ENCODE peak calls at places on chromosomes 13 and 19, in ten cellular contexts. One of them, this sample, is unnamed.

GRCh38 chr13:46288570-46289259 is 77.0 kb downstream of the LRRC63 start:
- DNase-seq in tibial artery: no peak
- DNase-seq in astrocyte of the cerebellum: peak; percentile 33
- DNase-seq in psoas muscle: no peak
- DNase-seq in AG04450: no peak
- DNase-seq in tibial nerve: no peak
- DNase-seq in GM06990: peak; percentile 35
- DNase-seq in osteoblast: no peak
- DNase-seq in retinal pigment epithelial cell: no peak
- DNase-seq in GM23338: peak; percentile 86
- DNase-seq in this sample: peak; percentile 36

GRCh38 chr13:23488442-23488841 is 54.9 kb upstream of the SACS start:
- DNase-seq in tibial artery: no peak
- DNase-seq in astrocyte of the cerebellum: no peak
- DNase-seq in psoas muscle: no peak
- DNase-seq in AG04450: no peak
- DNase-seq in tibial nerve: no peak
- DNase-seq in GM06990: no peak
- DNase-seq in osteoblast: no peak
- DNase-seq in retinal pigment epithelial cell: no peak
- DNase-seq in GM23338: no peak
- DNase-seq in this sample: peak; percentile 90

GRCh38 chr13:34162545-34162936 is 344.6 kb downstream of the RFC3 start:
- DNase-seq in tibial artery: no peak
- DNase-seq in astrocyte of the cerebellum: peak; percentile 70
- DNase-seq in psoas muscle: no peak
- DNase-seq in AG04450: no peak
- DNase-seq in tibial nerve: no peak
- DNase-seq in GM06990: no peak
- DNase-seq in osteoblast: no peak
- DNase-seq in retinal pigment epithelial cell: no peak
- DNase-seq in GM23338: no peak
- DNase-seq in this sample: no peak

GRCh38 chr19:49847731-49848696 is 2.9 kb upstream of the PTOV1 start:
- DNase-seq in tibial artery: no peak
- DNase-seq in astrocyte of the cerebellum: peak; percentile 81
- DNase-seq in psoas muscle: no peak
- DNase-seq in AG04450: peak; percentile 49
- DNase-seq in tibial nerve: no peak
- DNase-seq in GM06990: no peak
- DNase-seq in osteoblast: peak; percentile 96
- DNase-seq in retinal pigment epithelial cell: peak; percentile 86
- DNase-seq in GM23338: no peak
- DNase-seq in this sample: peak; percentile 81

GRCh38 chr13:48292650-48293049 is 10.9 kb upstream of the RB1 start:
- DNase-seq in tibial artery: no peak
- DNase-seq in astrocyte of the cerebellum: no peak
- DNase-seq in psoas muscle: no peak
- DNase-seq in AG04450: no peak
- DNase-seq in tibial nerve: no peak
- DNase-seq in GM06990: no peak
- DNase-seq in osteoblast: no peak
- DNase-seq in retinal pigment epithelial cell: no peak
- DNase-seq in GM23338: no peak
- DNase-seq in this sample: no peak

GRCh38 chr13:102571075-102571474 is 25.7 kb upstream of the TPP2 start:
- DNase-seq in tibial artery: no peak
- DNase-seq in astrocyte of the cerebellum: no peak
- DNase-seq in psoas muscle: no peak
- DNase-seq in AG04450: no peak
- DNase-seq in tibial nerve: no peak
- DNase-seq in GM06990: no peak
- DNase-seq in osteoblast: no peak
- DNase-seq in retinal pigment epithelial cell: no peak
- DNase-seq in GM23338: peak; percentile 60
- DNase-seq in this sample: no peak

GRCh38 chr13:110557610-110558305 is 3.8 kb downstream of the RAB20 start:
- DNase-seq in tibial artery: no peak
- DNase-seq in astrocyte of the cerebellum: no peak
- DNase-seq in psoas muscle: no peak
- DNase-seq in AG04450: no peak
- DNase-seq in tibial nerve: no peak
- DNase-seq in GM06990: no peak
- DNase-seq in osteoblast: peak; percentile 76
- DNase-seq in retinal pigment epithelial cell: no peak
- DNase-seq in GM23338: no peak
- DNase-seq in this sample: no peak

GRCh38 chr19:6728346-6728745 is 7.9 kb upstream of the C3 start:
- DNase-seq in tibial artery: peak; percentile 47
- DNase-seq in astrocyte of the cerebellum: no peak
- DNase-seq in psoas muscle: no peak
- DNase-seq in AG04450: no peak
- DNase-seq in tibial nerve: no peak
- DNase-seq in GM06990: no peak
- DNase-seq in osteoblast: peak; percentile 79
- DNase-seq in retinal pigment epithelial cell: no peak
- DNase-seq in GM23338: no peak
- DNase-seq in this sample: no peak

GRCh38 chr19:2495651-2496316 is 19.9 kb downstream of the GADD45B start:
- DNase-seq in tibial artery: no peak
- DNase-seq in astrocyte of the cerebellum: no peak
- DNase-seq in psoas muscle: no peak
- DNase-seq in AG04450: no peak
- DNase-seq in tibial nerve: no peak
- DNase-seq in GM06990: no peak
- DNase-seq in osteoblast: peak; percentile 91
- DNase-seq in retinal pigment epithelial cell: no peak
- DNase-seq in GM23338: no peak
- DNase-seq in this sample: no peak

GRCh38 chr19:33503791-33504444 is 17.7 kb downstream of the PEPD start:
- DNase-seq in tibial artery: no peak
- DNase-seq in astrocyte of the cerebellum: no peak
- DNase-seq in psoas muscle: no peak
- DNase-seq in AG04450: no peak
- DNase-seq in tibial nerve: no peak
- DNase-seq in GM06990: no peak
- DNase-seq in osteoblast: peak; percentile 36
- DNase-seq in retinal pigment epithelial cell: no peak
- DNase-seq in GM23338: no peak
- DNase-seq in this sample: no peak

GRCh38 chr19:47310819-47311218 is 1.2 kb downstream of the C5AR1 start:
- DNase-seq in tibial artery: peak; percentile 51
- DNase-seq in astrocyte of the cerebellum: no peak
- DNase-seq in psoas muscle: no peak
- DNase-seq in AG04450: no peak
- DNase-seq in tibial nerve: no peak
- DNase-seq in GM06990: no peak
- DNase-seq in osteoblast: no peak
- DNase-seq in retinal pigment epithelial cell: no peak
- DNase-seq in GM23338: no peak
- DNase-seq in this sample: no peak

GRCh38 chr19:33175156-33175782 is 18.9 kb upstream of the LRP3 start:
- DNase-seq in tibial artery: no peak
- DNase-seq in astrocyte of the cerebellum: no peak
- DNase-seq in psoas muscle: no peak
- DNase-seq in AG04450: no peak
- DNase-seq in tibial nerve: no peak
- DNase-seq in GM06990: no peak
- DNase-seq in osteoblast: no peak
- DNase-seq in retinal pigment epithelial cell: no peak
- DNase-seq in GM23338: no peak
- DNase-seq in this sample: no peak

GRCh38 chr19:17070421-17070820 is 4.8 kb downstream of the HAUS8 start:
- DNase-seq in tibial artery: no peak
- DNase-seq in astrocyte of the cerebellum: no peak
- DNase-seq in psoas muscle: no peak
- DNase-seq in AG04450: no peak
- DNase-seq in tibial nerve: no peak
- DNase-seq in GM06990: no peak
- DNase-seq in osteoblast: no peak
- DNase-seq in retinal pigment epithelial cell: no peak
- DNase-seq in GM23338: no peak
- DNase-seq in this sample: no peak

GRCh38 chr19:18488838-18489626 is 32.8 kb downstream of the ELL start:
- DNase-seq in tibial artery: no peak
- DNase-seq in astrocyte of the cerebellum: no peak
- DNase-seq in psoas muscle: no peak
- DNase-seq in AG04450: no peak
- DNase-seq in tibial nerve: no peak
- DNase-seq in GM06990: no peak
- DNase-seq in osteoblast: peak; percentile 83
- DNase-seq in retinal pigment epithelial cell: no peak
- DNase-seq in GM23338: peak; percentile 85
- DNase-seq in this sample: no peak

GRCh38 chr13:37869756-37870488 is at the start of gene TRPC4:
- DNase-seq in tibial artery: peak; percentile 30
- DNase-seq in astrocyte of the cerebellum: peak; percentile 46
- DNase-seq in psoas muscle: peak; percentile 19
- DNase-seq in AG04450: no peak
- DNase-seq in tibial nerve: no peak
- DNase-seq in GM06990: no peak
- DNase-seq in osteoblast: peak; percentile 85
- DNase-seq in retinal pigment epithelial cell: peak; percentile 80
- DNase-seq in GM23338: peak; percentile 84
- DNase-seq in this sample: peak; percentile 79

GRCh38 chr19:38653028-38653571 is 5.7 kb downstream of the ACTN4 start:
- DNase-seq in tibial artery: peak; percentile 76
- DNase-seq in astrocyte of the cerebellum: no peak
- DNase-seq in psoas muscle: no peak
- DNase-seq in AG04450: no peak
- DNase-seq in tibial nerve: no peak
- DNase-seq in GM06990: no peak
- DNase-seq in osteoblast: peak; percentile 76
- DNase-seq in retinal pigment epithelial cell: no peak
- DNase-seq in GM23338: no peak
- DNase-seq in this sample: no peak

DNA sequence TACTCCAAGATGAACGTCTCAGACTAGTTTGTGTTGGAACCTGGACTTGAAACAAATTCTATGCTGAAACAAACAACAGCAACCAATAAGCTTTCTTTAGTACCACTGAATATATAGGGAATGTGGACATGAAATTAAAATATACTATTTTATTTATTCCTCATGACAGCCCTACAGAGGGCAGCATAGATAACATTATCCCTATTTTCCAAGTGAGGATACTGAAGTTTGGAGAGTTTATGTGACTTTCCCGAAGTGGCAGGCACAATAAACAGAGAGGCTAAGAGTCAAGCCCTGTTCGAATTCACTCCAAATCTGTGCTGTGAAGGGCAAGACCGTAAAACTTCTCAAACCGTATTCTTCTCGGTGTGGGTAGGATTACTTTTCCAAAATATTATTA is 509.9 kb upstream of the GPC6 start:
- DNase-seq in tibial artery: no peak
- DNase-seq in astrocyte of the cerebellum: peak; percentile 13
- DNase-seq in psoas muscle: no peak
- DNase-seq in AG04450: no peak
- DNase-seq in tibial nerve: peak; percentile 5
- DNase-seq in GM06990: no peak
- DNase-seq in osteoblast: no peak
- DNase-seq in retinal pigment epithelial cell: no peak
- DNase-seq in GM23338: peak; percentile 30
- DNase-seq in this sample: peak; percentile 1
- TF ChIP-seq CTCF in tibial artery: peak; percentile 42
- TF ChIP-seq CTCF in astrocyte of the cerebellum: peak; percentile 27
- TF ChIP-seq CTCF in psoas muscle: no peak
- TF ChIP-seq CTCF in AG04450: peak; percentile 55
- TF ChIP-seq CTCF in tibial nerve: no peak
- TF ChIP-seq CTCF in GM06990: no peak
- TF ChIP-seq CTCF in osteoblast: peak; percentile 56
- TF ChIP-seq CTCF in retinal pigment epithelial cell: peak; percentile 40
- TF ChIP-seq CTCF in GM23338: peak; percentile 48
- TF ChIP-seq CTCF in this sample: peak; percentile 39

DNA sequence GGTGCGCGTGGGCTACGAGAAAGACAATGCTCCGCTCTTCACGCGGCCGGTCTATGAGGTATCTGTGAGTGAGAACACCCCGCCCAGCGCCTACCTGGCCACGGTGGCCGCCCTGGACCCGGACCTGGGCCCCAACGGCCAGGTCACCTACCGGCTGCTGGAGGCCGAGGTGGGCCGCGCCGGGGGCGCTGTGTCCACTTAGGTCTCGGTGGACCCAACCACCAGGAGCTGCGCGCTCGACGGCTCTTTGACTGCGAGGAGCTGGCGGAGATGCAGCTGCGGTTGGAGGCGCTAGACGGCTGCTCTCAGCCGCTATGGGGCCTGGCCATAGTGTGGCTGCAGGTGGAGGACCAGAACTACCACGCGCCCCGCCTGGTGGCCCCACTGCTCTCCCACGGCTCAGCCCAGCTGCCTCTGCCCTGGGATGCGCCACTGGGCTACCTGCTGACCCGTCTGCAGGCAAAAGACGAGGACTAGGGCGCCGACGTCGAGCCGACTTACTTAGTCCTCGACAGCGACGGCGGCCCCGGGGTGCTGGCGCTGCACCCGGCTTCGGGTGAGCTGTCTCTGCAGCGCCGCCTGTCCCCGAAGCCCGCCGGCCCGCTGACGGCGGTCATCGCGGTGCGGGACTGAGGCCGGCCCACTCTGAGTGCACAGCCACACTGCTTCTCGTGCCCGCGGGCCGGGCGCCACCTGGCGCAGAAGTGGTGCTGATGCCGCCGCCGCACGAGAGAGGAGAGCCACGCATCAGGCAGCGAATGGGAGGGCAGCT is 173.0 kb downstream of the OLFM4 start:
- DNase-seq in tibial artery: no peak
- DNase-seq in astrocyte of the cerebellum: no peak
- DNase-seq in psoas muscle: peak; percentile 9
- DNase-seq in AG04450: no peak
- DNase-seq in tibial nerve: no peak
- DNase-seq in GM06990: peak; percentile 1
- DNase-seq in osteoblast: peak; percentile 58
- DNase-seq in retinal pigment epithelial cell: no peak
- DNase-seq in GM23338: peak; percentile 65
- DNase-seq in this sample: no peak
- TF ChIP-seq CTCF in tibial artery: no peak
- TF ChIP-seq CTCF in astrocyte of the cerebellum: peak; percentile 16
- TF ChIP-seq CTCF in psoas muscle: no peak
- TF ChIP-seq CTCF in AG04450: no peak
- TF ChIP-seq CTCF in tibial nerve: peak; percentile 20
- TF ChIP-seq CTCF in GM06990: no peak
- TF ChIP-seq CTCF in osteoblast: no peak
- TF ChIP-seq CTCF in retinal pigment epithelial cell: peak; percentile 13
- TF ChIP-seq CTCF in GM23338: peak; percentile 74
- TF ChIP-seq CTCF in this sample: no peak

GRCh38 chr13:99389520-99390304 is 82.5 kb upstream of the GPR183 start:
- DNase-seq in tibial artery: no peak
- DNase-seq in astrocyte of the cerebellum: no peak
- DNase-seq in psoas muscle: no peak
- DNase-seq in AG04450: no peak
- DNase-seq in tibial nerve: no peak
- DNase-seq in GM06990: no peak
- DNase-seq in osteoblast: peak; percentile 23
- DNase-seq in retinal pigment epithelial cell: no peak
- DNase-seq in GM23338: no peak
- DNase-seq in this sample: no peak
- TF ChIP-seq CTCF in tibial artery: no peak
- TF ChIP-seq CTCF in astrocyte of the cerebellum: no peak
- TF ChIP-seq CTCF in psoas muscle: no peak
- TF ChIP-seq CTCF in AG04450: no peak
- TF ChIP-seq CTCF in tibial nerve: no peak
- TF ChIP-seq CTCF in GM06990: no peak
- TF ChIP-seq CTCF in osteoblast: no peak
- TF ChIP-seq CTCF in retinal pigment epithelial cell: no peak
- TF ChIP-seq CTCF in GM23338: no peak
- TF ChIP-seq CTCF in this sample: no peak

GRCh38 chr19:51327066-51327985 is 14.6 kb downstream of the VSIG10L start:
- DNase-seq in tibial artery: no peak
- DNase-seq in astrocyte of the cerebellum: no peak
- DNase-seq in psoas muscle: peak; percentile 48
- DNase-seq in AG04450: no peak
- DNase-seq in tibial nerve: no peak
- DNase-seq in GM06990: peak; percentile 38
- DNase-seq in osteoblast: peak; percentile 95
- DNase-seq in retinal pigment epithelial cell: no peak
- DNase-seq in GM23338: peak; percentile 92
- DNase-seq in this sample: peak; percentile 42
- TF ChIP-seq CTCF in tibial artery: no peak
- TF ChIP-seq CTCF in astrocyte of the cerebellum: no peak
- TF ChIP-seq CTCF in psoas muscle: no peak
- TF ChIP-seq CTCF in AG04450: no peak
- TF ChIP-seq CTCF in tibial nerve: no peak
- TF ChIP-seq CTCF in GM06990: peak; percentile 26
- TF ChIP-seq CTCF in osteoblast: no peak
- TF ChIP-seq CTCF in retinal pigment epithelial cell: peak; percentile 13
- TF ChIP-seq CTCF in GM23338: peak; percentile 59
- TF ChIP-seq CTCF in this sample: peak; percentile 30

This sample was measured in brain microvascular endothelial cell.